ENCODE peak calls at places on chromosomes 3 and 15, in six cellular contexts. One of them, this sample, is unnamed.

GRCh38 chr3:15903164-15903563 is 105.4 kb upstream of the ANKRD28 start:
- DNase-seq in fibroblast of lung: peak; percentile 12
- DNase-seq in GM12891: no peak
- DNase-seq in chondrocyte: no peak
- DNase-seq in cardiac fibroblast: peak; percentile 6
- DNase-seq in hippocampal formation: no peak
- DNase-seq in this sample: no peak

GRCh38 chr3:39146611-39147373 is 6.6 kb downstream of the CSRNP1 start:
- DNase-seq in fibroblast of lung: peak; percentile 97
- DNase-seq in GM12891: no peak
- DNase-seq in chondrocyte: no peak
- DNase-seq in cardiac fibroblast: peak; percentile 95
- DNase-seq in hippocampal formation: no peak
- DNase-seq in this sample: no peak

GRCh38 chr3:190366145-190366544 is 21.8 kb upstream of the CLDN16 start:
- DNase-seq in fibroblast of lung: no peak
- DNase-seq in GM12891: no peak
- DNase-seq in chondrocyte: no peak
- DNase-seq in cardiac fibroblast: peak; percentile 36
- DNase-seq in hippocampal formation: no peak
- DNase-seq in this sample: no peak

GRCh38 chr15:98964461-98965454 is 42.8 kb downstream of the PGPEP1L start:
- DNase-seq in fibroblast of lung: peak; percentile 28
- DNase-seq in GM12891: no peak
- DNase-seq in chondrocyte: no peak
- DNase-seq in cardiac fibroblast: no peak
- DNase-seq in hippocampal formation: no peak
- DNase-seq in this sample: no peak

GRCh38 chr15:94965593-94965992 is 734.2 kb downstream of the MCTP2 start:
- DNase-seq in fibroblast of lung: peak; percentile 43
- DNase-seq in GM12891: no peak
- DNase-seq in chondrocyte: no peak
- DNase-seq in cardiac fibroblast: peak; percentile 13
- DNase-seq in hippocampal formation: no peak
- DNase-seq in this sample: no peak

GRCh38 chr3:17094551-17094950 is 209.8 kb downstream of the PLCL2 start:
- DNase-seq in fibroblast of lung: no peak
- DNase-seq in GM12891: no peak
- DNase-seq in chondrocyte: no peak
- DNase-seq in cardiac fibroblast: no peak
- DNase-seq in hippocampal formation: no peak
- DNase-seq in this sample: no peak

GRCh38 chr15:52706091-52706490 is 26.9 kb upstream of the ATOSA start:
- DNase-seq in fibroblast of lung: peak; percentile 31
- DNase-seq in GM12891: no peak
- DNase-seq in chondrocyte: no peak
- DNase-seq in cardiac fibroblast: no peak
- DNase-seq in hippocampal formation: no peak
- DNase-seq in this sample: no peak

GRCh38 chr3:37559461-37559860 is 302.2 kb upstream of the CTDSPL start:
- DNase-seq in fibroblast of lung: no peak
- DNase-seq in GM12891: no peak
- DNase-seq in chondrocyte: no peak
- DNase-seq in cardiac fibroblast: peak; percentile 28
- DNase-seq in hippocampal formation: no peak
- DNase-seq in this sample: no peak

GRCh38 chr3:137869022-137869421 is 104.9 kb downstream of the SOX14 start:
- DNase-seq in fibroblast of lung: no peak
- DNase-seq in GM12891: no peak
- DNase-seq in chondrocyte: no peak
- DNase-seq in cardiac fibroblast: no peak
- DNase-seq in hippocampal formation: no peak
- DNase-seq in this sample: no peak

GRCh38 chr3:114179575-114179974 is 723 bp upstream of the DRD3 start:
- DNase-seq in fibroblast of lung: peak; percentile 26
- DNase-seq in GM12891: no peak
- DNase-seq in chondrocyte: no peak
- DNase-seq in cardiac fibroblast: peak; percentile 50
- DNase-seq in hippocampal formation: no peak
- DNase-seq in this sample: no peak